ENCODE peak calls at places on chromosomes 6 and 20, in five cellular contexts. W, M, R, T and P are unnamed samples.

GRCh38 chr20:57714409-57715267 is 4.8 kb upstream of the PMEPA1 start:
- DNase-seq in W (no peak), R (no peak), M (no peak), T (no peak), P (no peak)

GRCh38 chr6:113672691-113673149 is 184.4 kb upstream of the MARCKS start:
- DNase-seq in W (no peak), M (no peak), R (peak), T (no peak), P (peak)

GRCh38 chr6:103047567-103047966 is 1654.1 kb downstream of the GRIK2 start:
- DNase-seq in R (no peak), M (no peak), W (no peak), T (no peak), P (no peak)

GRCh38 chr6:17622144-17622543 is 22.0 kb downstream of the FAM8A1 start:
- DNase-seq in T (no peak), M (no peak), W (no peak), R (no peak), P (no peak)

GRCh38 chr6:43962458-43962857 is 164.8 kb downstream of the MRPL14 start:
- DNase-seq in M (no peak), T (no peak), R (no peak), W (no peak), P (no peak)

GRCh38 chr6:43952746-43953145 is 174.5 kb downstream of the MRPL14 start:
- DNase-seq in T (no peak), M (no peak), W (peak), R (no peak), P (no peak)

GRCh38 chr6:151616091-151616513 is 122.3 kb downstream of the CCDC170 start:
- DNase-seq in T (no peak), W (no peak), R (no peak), M (no peak), P (no peak)

GRCh38 chr20:32792316-32792715 is 27.4 kb upstream of the MAPRE1 start:
- DNase-seq in T (no peak), R (no peak), M (no peak), W (no peak), P (no peak)

GRCh38 chr20:58213112-58213511 is 15.3 kb downstream of the ANKRD60 start:
- DNase-seq in R (no peak), T (no peak), W (no peak), M (no peak), P (no peak)

GRCh38 chr6:44538841-44539240 is 151.3 kb downstream of the CDC5L start:
- DNase-seq in T (no peak), W (no peak), R (no peak), M (no peak), P (no peak)

GRCh38 chr20:38181207-38181693 is 16.2 kb upstream of the TGM2 start:
- DNase-seq in T (no peak), R (peak), M (no peak), W (no peak), P (no peak)

GRCh38 chr6:128000363-128000762 is 99.5 kb upstream of the THEMIS start:
- DNase-seq in R (no peak), T (no peak), M (no peak), W (no peak), P (no peak)

GRCh38 chr6:128282956-128283355 is 237.4 kb downstream of the PTPRK start:
- DNase-seq in T (no peak), R (no peak), W (no peak), M (no peak), P (no peak)

GRCh38 chr6:30615958-30616810 is 859 bp downstream of the PPP1R10 start:
- DNase-seq in M (no peak), T (no peak), R (peak), W (no peak), P (no peak)

GRCh38 chr20:10217517-10218410 is 866 bp upstream of the SNAP25 start:
- DNase-seq in M (no peak), R (peak), T (peak), W (no peak), P (peak)

GRCh38 chr6:17606606-17607005 is 6.5 kb downstream of the FAM8A1 start:
- DNase-seq in W (no peak), M (no peak), R (no peak), T (no peak), P (no peak)

GRCh38 chr6:22101163-22101562 is 195.7 kb downstream of the PRL start:
- DNase-seq in W (no peak), T (no peak), R (no peak), M (no peak), P (no peak)

GRCh38 chr6:158828807-158829206 is 9.6 kb upstream of the EZR start:
- DNase-seq in W (no peak), T (no peak), R (no peak), M (no peak), P (no peak)

GRCh38 chr6:6590530-6590929 is 2.0 kb downstream of the LY86 start:
- DNase-seq in W (no peak), T (no peak), M (no peak), R (no peak), P (no peak)

GRCh38 chr20:24633026-24633425 is 163.6 kb downstream of the SYNDIG1 start:
- DNase-seq in M (no peak), W (no peak), R (no peak), T (no peak), P (peak)

GRCh38 chr20:50810842-50811241 is 16.0 kb downstream of the BCAS4 start:
- DNase-seq in R (no peak), M (no peak), T (no peak), W (no peak), P (peak)
- H3K4me3 ChIP-seq in R (no peak), M (no peak), T (no peak), W (no peak), P (no peak)

GRCh38 chr20:776165-776564 is 7.9 kb upstream of the SLC52A3 start:
- DNase-seq in T (no peak), W (no peak), R (no peak), M (no peak), P (no peak)
- H3K27ac ChIP-seq in T (peak), W (no peak), R (no peak), M (no peak), P (no peak)

DNA sequence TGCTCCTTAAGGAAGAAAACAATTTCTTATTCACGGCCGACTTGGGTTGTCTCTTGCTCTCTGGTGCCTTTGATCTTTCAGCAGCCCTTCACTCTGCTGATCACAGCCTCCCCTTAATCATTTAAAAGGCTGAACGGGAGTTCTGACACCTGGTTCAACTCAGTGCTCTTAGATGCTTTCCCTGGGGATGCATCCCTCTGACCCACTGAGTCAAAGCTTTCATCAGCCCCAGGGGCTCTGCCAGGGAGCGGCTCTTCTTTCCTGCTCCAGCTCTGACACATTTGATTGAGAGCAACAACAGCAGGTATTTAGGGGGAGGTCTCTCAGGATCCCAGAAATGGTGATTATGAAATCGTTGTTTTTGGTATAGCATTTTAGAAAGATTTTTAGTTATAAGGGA is 79.1 kb upstream of the FYN start:
- DNase-seq in M (no peak), R (no peak), W (no peak), T (no peak), P (no peak)
- H3K4me3 ChIP-seq in M (no peak), R (no peak), W (no peak), T (no peak), P (no peak)

DNA sequence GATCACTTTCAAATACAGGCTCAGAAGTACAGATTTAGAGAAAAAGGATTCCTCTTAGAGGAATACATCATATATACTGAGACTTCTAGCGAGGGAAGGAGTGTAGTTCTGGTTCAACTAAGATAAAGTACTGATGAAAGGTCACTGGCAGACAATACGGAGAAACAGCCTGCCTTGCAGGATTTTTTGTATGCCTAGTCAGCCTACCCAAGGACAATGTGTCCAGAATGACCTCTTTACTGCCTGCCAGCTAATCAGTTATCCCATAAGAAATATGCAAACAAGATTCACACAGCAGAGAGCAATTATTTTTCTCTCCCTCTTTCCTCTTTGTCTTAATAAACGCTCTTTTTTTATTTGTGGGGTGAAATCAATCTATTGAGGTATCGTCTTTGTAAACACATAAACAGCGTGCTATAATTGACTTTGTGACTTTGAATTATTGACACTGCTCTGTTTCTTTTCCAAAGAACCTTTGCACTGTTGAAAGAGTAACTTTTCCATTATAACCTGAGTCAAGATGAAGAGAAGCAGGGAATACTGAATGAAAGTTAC is 1.4 kb upstream of the TSPYL4 start:
- DNase-seq in R (no peak), T (no peak), W (no peak), M (no peak), P (no peak)
- H3K27ac ChIP-seq in R (no peak), T (peak), W (no peak), M (peak), P (no peak)

GRCh38 chr20:20710443-20710842 is 2.0 kb downstream of the RALGAPA2 start:
- DNase-seq in R (no peak), M (no peak), W (no peak), T (no peak), P (no peak)

GRCh38 chr20:20711413-20711812 is 1.0 kb downstream of the RALGAPA2 start:
- DNase-seq in M (no peak), W (no peak), R (no peak), T (peak), P (no peak)

GRCh38 chr20:20710847-20711315 is 1.6 kb downstream of the RALGAPA2 start:
- DNase-seq in M (no peak), W (no peak), T (peak), R (no peak), P (no peak)

GRCh38 chr20:20712004-20712473 is 405 bp downstream of the RALGAPA2 start:
- DNase-seq in W (no peak), M (no peak), R (no peak), T (peak), P (no peak)

GRCh38 chr20:20709858-20710257 is 2.6 kb downstream of the RALGAPA2 start:
- DNase-seq in M (no peak), R (no peak), W (no peak), T (no peak), P (no peak)
- H3K4me3 ChIP-seq in M (no peak), R (no peak), W (no peak), T (no peak), P (peak)